ENCODE peak calls at places on chromosome 10, in nine cellular contexts. W, V, P, N, T, U, F, C and A are unnamed samples.

GRCh38 chr10:126704637-126705036 is 34.1 kb upstream of the C10orf90 start:
- DNase-seq in N (no peak), C (no peak), V (no peak), T (no peak), F (no peak), U (no peak), P (no peak), W (no peak), A (no peak)

GRCh38 chr10:84948644-84949043 is 620.3 kb downstream of the CCSER2 start:
- DNase-seq in C (no peak), T (no peak), U (no peak), P (no peak), F (no peak), N (no peak), W (no peak), V (no peak), A (no peak)

GRCh38 chr10:51029172-51029641 is 45.1 kb upstream of the PRKG1 start:
- DNase-seq in T (no peak), F (no peak), N (no peak), C (no peak), U (peak), P (no peak), W (no peak), V (no peak), A (no peak)

GRCh38 chr10:21047511-21047910 is 150.4 kb upstream of the NEBL start:
- DNase-seq in C (no peak), W (no peak), N (no peak), P (peak), U (no peak), F (no peak), V (no peak), T (no peak), A (no peak)

GRCh38 chr10:103645141-103646054 is 151.9 kb downstream of the NEURL1 start:
- DNase-seq in P (peak), U (peak), C (no peak), N (no peak), V (no peak), F (no peak), W (no peak), T (peak), A (no peak)

GRCh38 chr10:21769041-21769440 is 234.5 kb downstream of the DNAJC1 start:
- DNase-seq in N (no peak), W (no peak), T (no peak), V (no peak), F (no peak), P (no peak), U (no peak), C (no peak), A (no peak)

GRCh38 chr10:69407621-69408301 is 9.0 kb downstream of the TACR2 start:
- DNase-seq in N (no peak), W (peak), V (peak), C (no peak), T (no peak), U (no peak), F (no peak), P (no peak), A (peak)

GRCh38 chr10:132646443-132647097 is 109.0 kb downstream of the INPP5A start:
- DNase-seq in V (peak), P (no peak), U (no peak), T (no peak), W (no peak), C (no peak), N (no peak), F (no peak), A (no peak)

GRCh38 chr10:34163075-34163905 is 651.8 kb downstream of the PARD3 start:
- DNase-seq in V (no peak), U (peak), T (no peak), P (no peak), N (no peak), F (no peak), W (no peak), C (no peak), A (no peak)

GRCh38 chr10:83991986-83992753 is 147.1 kb upstream of the GHITM start:
- DNase-seq in T (peak), N (no peak), W (no peak), V (no peak), P (no peak), U (no peak), F (peak), C (no peak), A (no peak)

GRCh38 chr10:88582806-88583583 is at the start of gene RNLS:
- DNase-seq in F (peak), W (no peak), U (peak), C (peak), P (peak), V (peak), T (peak), N (peak), A (peak)

GRCh38 chr10:100747061-100747825 is 1.9 kb downstream of the PAX2 start:
- DNase-seq in U (no peak), P (no peak), C (no peak), W (no peak), N (no peak), V (no peak), T (no peak), F (no peak), A (no peak)

GRCh38 chr10:8543361-8544056 is 489.0 kb downstream of the GATA3 start:
- DNase-seq in U (no peak), W (no peak), N (no peak), F (peak), V (no peak), T (peak), P (no peak), C (no peak), A (no peak)

GRCh38 chr10:59557052-59557451 is 152.6 kb downstream of the SLC16A9 start:
- DNase-seq in V (no peak), P (no peak), T (no peak), F (no peak), C (no peak), W (no peak), N (no peak), U (no peak), A (no peak)

GRCh38 chr10:34773617-34774261 is 41.4 kb downstream of the PARD3 start:
- DNase-seq in P (no peak), V (no peak), N (no peak), F (no peak), U (no peak), C (no peak), T (no peak), W (peak), A (no peak)

GRCh38 chr10:1853801-1854200 is 116.5 kb upstream of the ADARB2 start:
- DNase-seq in P (no peak), F (no peak), C (no peak), T (no peak), U (no peak), W (no peak), N (no peak), V (no peak), A (no peak)

GRCh38 chr10:4567637-4568036 is 258.4 kb upstream of the AKR1E2 start:
- DNase-seq in F (no peak), V (no peak), N (no peak), C (no peak), P (no peak), T (no peak), W (no peak), U (no peak), A (no peak)

GRCh38 chr10:96709525-96709924 is 10.8 kb downstream of the PIK3AP1 start:
- DNase-seq in F (no peak), N (no peak), U (no peak), T (no peak), V (no peak), W (no peak), P (no peak), C (no peak), A (no peak)

GRCh38 chr10:29067161-29067560 is 221.7 kb upstream of the LYZL1 start:
- DNase-seq in C (no peak), N (no peak), W (no peak), U (no peak), F (no peak), T (no peak), P (peak), V (no peak), A (no peak)

GRCh38 chr10:51063659-51064535 is 10.4 kb upstream of the PRKG1 start:
- DNase-seq in C (no peak), N (no peak), V (no peak), P (peak), U (peak), F (no peak), T (peak), W (no peak), A (no peak)

GRCh38 chr10:21257919-21258318 is 267.6 kb downstream of the SKIDA1 start:
- DNase-seq in W (no peak), P (peak), C (no peak), N (no peak), T (no peak), V (peak), F (no peak), U (no peak), A (no peak)